ENCODE peak calls at places on chromosomes 7 and 10, in four cellular contexts. K, I, L and S are unnamed samples.

GRCh38 chr7:11026452-11027359 is 53.0 kb downstream of the PHF14 start:
- DNase-seq in L (no peak), I (peak; percentile 2), K (no peak), S (no peak)

GRCh38 chr10:113091921-113092320 is 141.9 kb downstream of the TCF7L2 start:
- DNase-seq in L (no peak), K (no peak), I (no peak), S (no peak)

GRCh38 chr10:59388577-59388976 is 26.2 kb upstream of the FAM13C start:
- DNase-seq in I (no peak), K (no peak), L (no peak), S (no peak)

GRCh38 chr10:75508239-75508813 is 76.9 kb downstream of the LRMDA start:
- DNase-seq in K (no peak), L (no peak), I (peak; percentile 97), S (no peak)

GRCh38 chr10:121033371-121033770 is 182.2 kb downstream of the WDR11 start:
- DNase-seq in I (no peak), L (no peak), K (no peak), S (no peak)

GRCh38 chr7:142468871-142469652 is 211.2 kb upstream of the PRSS58 start:
- DNase-seq in L (no peak), I (no peak), K (no peak), S (no peak)

GRCh38 chr7:97418312-97418711 is 300.8 kb downstream of the SDHAF3 start:
- DNase-seq in L (no peak), K (peak; percentile 3), I (no peak), S (no peak)

GRCh38 chr10:119360181-119360921 is 153.0 kb downstream of the GRK5 start:
- DNase-seq in L (no peak), I (no peak), K (peak; percentile 42), S (no peak)

GRCh38 chr7:38839846-38840245 is 69.1 kb downstream of the VPS41 start:
- DNase-seq in L (no peak), K (no peak), I (peak; percentile 41), S (no peak)

GRCh38 chr10:100934084-100934659 is 21.4 kb downstream of the SLF2 start:
- DNase-seq in I (no peak), K (peak; percentile 21), L (no peak), S (no peak)

GRCh38 chr7:157607218-157607617 is 270.4 kb downstream of the DNAJB6 start:
- DNase-seq in L (no peak), I (no peak), K (no peak), S (no peak)

GRCh38 chr7:116571552-116571951 is 46.7 kb downstream of the CAV1 start:
- DNase-seq in L (no peak), I (no peak), K (no peak), S (no peak)

GRCh38 chr7:84953294-84953693 is 233.6 kb downstream of the SEMA3D start:
- DNase-seq in L (no peak), K (no peak), I (no peak), S (no peak)

GRCh38 chr10:86801995-86802394 is 45.6 kb downstream of the BMPR1A start:
- DNase-seq in K (no peak), I (no peak), L (no peak), S (no peak)

GRCh38 chr7:155773531-155773930 is 38.7 kb downstream of the SHH start:
- DNase-seq in K (no peak), L (no peak), I (no peak), S (no peak)

GRCh38 chr10:5960070-5960972 is 17.0 kb downstream of the IL15RA start:
- DNase-seq in L (no peak), I (peak; percentile 76), K (no peak), S (peak; percentile 32)

GRCh38 chr7:55502988-55503514 is 69.3 kb downstream of the VOPP1 start:
- DNase-seq in L (no peak), K (peak; percentile 46), I (no peak), S (no peak)

GRCh38 chr10:50293508-50294320 is 42.4 kb upstream of the ASAH2 start:
- DNase-seq in K (no peak), L (no peak), I (no peak), S (no peak)

GRCh38 chr7:104980440-104980839 is 33.6 kb upstream of the KMT2E start:
- DNase-seq in K (no peak), L (no peak), I (peak; percentile 67), S (no peak)

GRCh38 chr7:81691199-81691821 is 78.5 kb downstream of the HGF start:
- DNase-seq in K (no peak), L (no peak), I (peak; percentile 28), S (no peak)

GRCh38 chr7:152313879-152314604 is 121.8 kb downstream of the KMT2C start:
- DNase-seq in I (peak; percentile 94), L (no peak), K (no peak), S (no peak)

GRCh38 chr7:129017264-129017663 is 37.6 kb downstream of the TNPO3 start:
- DNase-seq in K (peak; percentile 12), I (no peak), L (no peak), S (no peak)

GRCh38 chr10:85608706-85609105 is 757.9 kb downstream of the GRID1 start:
- DNase-seq in I (no peak), K (no peak), L (no peak), S (no peak)

GRCh38 chr7:98462926-98463325 is 62.0 kb upstream of the BAIAP2L1 start:
- DNase-seq in K (no peak), L (no peak), I (no peak), S (no peak)

GRCh38 chr7:98463837-98464557 is 63.1 kb upstream of the BAIAP2L1 start:
- DNase-seq in L (no peak), I (no peak), K (no peak), S (no peak)

GRCh38 chr7:98467570-98468312 is 66.9 kb upstream of the BAIAP2L1 start:
- DNase-seq in L (no peak), I (no peak), K (peak; percentile 7), S (no peak)

GRCh38 chr7:98465022-98465421 is 64.1 kb upstream of the BAIAP2L1 start:
- DNase-seq in K (no peak), L (no peak), I (no peak), S (no peak)

GRCh38 chr7:98464558-98464940 is 63.7 kb upstream of the BAIAP2L1 start:
- DNase-seq in L (no peak), K (no peak), I (no peak), S (no peak)
- H3K4me3 ChIP-seq in L (no peak overlapping the region), K (no peak overlapping the region), I (no peak overlapping the region), S (no peak overlapping the region)

GRCh38 chr10:109922976-109923921 is at the start of gene XPNPEP1:
- DNase-seq in K (peak; percentile 89), L (peak; percentile 79), I (peak; percentile 86), S (peak; percentile 98)

GRCh38 chr10:109924947-109925620 is 1.8 kb upstream of the XPNPEP1 start:
- DNase-seq in K (no peak), L (no peak), I (no peak), S (no peak)

GRCh38 chr10:109926141-109926745 is 2.9 kb upstream of the XPNPEP1 start:
- DNase-seq in K (no peak), L (no peak), I (no peak), S (no peak)

GRCh38 chr10:109922353-109922975 is 847 bp downstream of the XPNPEP1 start:
- DNase-seq in L (no peak), I (no peak), K (no peak), S (no peak)

DNA sequence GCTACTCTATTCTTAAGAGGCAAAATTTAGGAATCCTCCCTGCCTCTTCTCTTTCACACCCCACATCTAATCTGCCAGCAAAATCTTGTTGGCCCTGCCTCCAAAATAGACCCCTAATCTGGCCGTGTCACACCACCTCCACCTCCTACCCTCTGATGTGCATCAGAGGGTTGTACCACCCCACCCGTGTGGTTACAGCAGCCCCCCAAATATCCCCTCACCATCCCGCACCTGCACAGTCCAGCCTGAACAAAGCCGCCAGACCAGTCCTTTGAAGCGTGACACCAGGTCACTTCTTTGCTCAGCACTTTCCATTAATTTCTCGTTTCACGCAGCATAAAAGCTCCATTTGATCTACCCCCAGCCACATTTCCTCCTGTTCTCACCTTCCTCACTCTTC is 789 bp upstream of the XPNPEP1 start:
- DNase-seq in I (no peak), L (no peak), K (no peak), S (no peak)
- H3K4me3 ChIP-seq in I (no peak overlapping the region), L (peak overlapping the region; percentile 90), K (peak overlapping the region; percentile 80), S (peak overlapping the region; percentile 70)

DNA sequence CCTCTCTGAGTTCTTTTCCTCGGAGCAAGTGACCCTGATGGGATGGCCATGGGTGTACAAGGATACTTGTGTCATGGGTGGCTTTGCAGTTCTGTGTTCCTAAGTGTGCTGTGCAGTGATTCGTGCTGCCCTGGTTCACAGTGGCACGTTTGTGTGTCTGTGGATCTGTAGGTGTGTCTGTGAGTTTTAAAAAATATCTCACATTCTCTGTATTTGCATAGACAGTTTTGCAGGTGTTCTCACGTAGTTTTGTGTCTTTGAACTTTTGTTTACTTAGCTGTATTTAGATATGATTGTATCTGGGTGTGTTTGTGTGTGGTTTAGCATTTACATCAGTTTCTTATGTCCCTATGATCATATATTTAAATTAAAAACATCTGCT is 3.7 kb downstream of the ZNF775 start:
- DNase-seq in L (no peak), K (no peak), I (no peak), S (no peak)
- H3K4me3 ChIP-seq in L (peak overlapping the region; percentile 30), K (peak overlapping the region; percentile 40), I (no peak overlapping the region), S (no peak overlapping the region)

GRCh38 chr10:61905446-61905725 is 3.9 kb downstream of the ARID5B start:
- DNase-seq in K (no peak), I (no peak), L (no peak), S (no peak)

GRCh38 chr10:61904711-61905445 is 3.4 kb downstream of the ARID5B start:
- DNase-seq in K (peak; percentile 80), L (no peak), I (peak; percentile 85), S (no peak)

GRCh38 chr10:61903184-61903990 is 1.9 kb downstream of the ARID5B start:
- DNase-seq in K (peak; percentile 77), I (peak; percentile 79), L (no peak), S (peak; percentile 71)

GRCh38 chr10:61902448-61903183 is 1.1 kb downstream of the ARID5B start:
- DNase-seq in K (peak; percentile 81), L (no peak), I (peak; percentile 71), S (peak; percentile 64)

DNA sequence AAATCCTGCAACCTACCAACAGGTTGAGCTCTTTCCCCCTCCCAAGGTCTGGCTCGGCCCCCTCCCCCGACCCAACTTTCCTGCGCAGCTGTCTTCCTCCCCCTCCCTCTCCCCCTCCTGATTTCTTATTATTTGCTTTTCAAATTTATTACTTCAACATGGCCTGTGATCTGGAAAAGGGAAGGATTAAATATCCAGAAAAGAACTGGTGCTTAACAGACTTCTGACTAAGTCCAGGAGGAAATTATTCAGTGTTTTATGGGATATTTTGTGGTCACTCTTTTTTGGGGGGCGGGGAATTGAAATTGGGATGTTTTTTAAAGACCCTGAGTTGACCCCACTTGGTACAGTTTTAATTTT is 2.5 kb downstream of the ARID5B start:
- DNase-seq in K (no peak), I (no peak), L (no peak), S (no peak)
- H3K4me3 ChIP-seq in K (peak overlapping the region; percentile 93), I (peak overlapping the region; percentile 60), L (peak overlapping the region; percentile 75), S (peak overlapping the region; percentile 78)